ENCODE peak calls at places on chromosome 15, in six cellular contexts. W is T-helper 2 cell; I is colonic mucosa; D is activated T-helper 9 cell treated with anti-CD3 and anti-CD28 coated beads, Interleukin-2, amount 50 U/mL, for 16 hours; R is hypothalamus; J is GM03348. B is an unnamed sample.

GRCh38 chr15:35173444-35174118 is 88.5 kb upstream of the NANOGP8 start:
- DNase-seq in I (no peak), D (no peak), W (no peak), R (no peak), J (peak; percentile 31), B (no peak)

GRCh38 chr15:40115670-40116093 is 7.0 kb upstream of the BMF start:
- DNase-seq in D (no peak), I (no peak), R (no peak), J (no peak), W (no peak), B (no peak)

GRCh38 chr15:98599911-98600685 is 48.2 kb upstream of the IGF1R start:
- DNase-seq in J (peak; percentile 52), R (no peak), I (peak; percentile 59), W (no peak), D (no peak), B (no peak)

GRCh38 chr15:27956285-27956684 is 142.8 kb downstream of the OCA2 start:
- DNase-seq in R (no peak), I (no peak), J (no peak), W (no peak), D (no peak), B (no peak)

GRCh38 chr15:49752517-49752916 is 131.7 kb downstream of the DTWD1 start:
- DNase-seq in R (no peak), I (no peak), W (no peak), J (no peak), D (no peak), B (no peak)

GRCh38 chr15:85726446-85726845 is 68.3 kb downstream of the KLHL25 start:
- DNase-seq in W (no peak), D (no peak), I (no peak), R (no peak), J (peak; percentile 57), B (no peak)

GRCh38 chr15:95682129-95682528 is 648.4 kb upstream of the NR2F2 start:
- DNase-seq in J (no peak), W (no peak), R (no peak), I (no peak), D (no peak), B (no peak)

GRCh38 chr15:39312984-39313383 is 267.9 kb upstream of the THBS1 start:
- DNase-seq in I (peak; percentile 78), D (no peak), J (no peak), W (no peak), R (no peak), B (no peak)

GRCh38 chr15:94745371-94745770 is 514.0 kb downstream of the MCTP2 start:
- DNase-seq in I (no peak), D (no peak), J (no peak), W (no peak), R (no peak), B (no peak)

GRCh38 chr15:44633603-44634002 is 29.9 kb downstream of the SPG11 start:
- DNase-seq in I (no peak), R (no peak), W (no peak), D (no peak), J (peak; percentile 52), B (no peak)

GRCh38 chr15:75891895-75892294 is 11.8 kb upstream of the FBXO22 start:
- DNase-seq in W (no peak), I (no peak), R (no peak), D (no peak), J (peak; percentile 69), B (no peak)

GRCh38 chr15:37098468-37099320 is 1.7 kb downstream of the MEIS2 start:
- DNase-seq in W (no peak), D (no peak), J (peak; percentile 71), R (peak; percentile 12), I (no peak), B (no peak)

GRCh38 chr15:43941071-43941470 is 114.3 kb downstream of the WDR76 start:
- DNase-seq in J (no peak), D (no peak), I (no peak), W (no peak), R (no peak), B (no peak)

GRCh38 chr15:81317642-81318017 is 6.3 kb downstream of the STARD5 start:
- DNase-seq in W (no peak), R (no peak), I (no peak), J (no peak), D (no peak), B (no peak)

GRCh38 chr15:78617131-78617915 is 3.5 kb downstream of the CHRNA3 start:
- DNase-seq in J (no peak), D (no peak), I (no peak), W (no peak), R (no peak), B (no peak)

GRCh38 chr15:52653451-52653964 is 25.7 kb downstream of the ATOSA start:
- DNase-seq in D (no peak), J (peak; percentile 18), I (no peak), R (no peak), W (no peak), B (no peak)

GRCh38 chr15:48374472-48374871 is 43.2 kb downstream of the DUT start:
- DNase-seq in W (no peak), J (no peak), I (no peak), D (no peak), R (no peak), B (no peak)

GRCh38 chr15:69303337-69304175 is 4.8 kb downstream of the PAQR5 start:
- DNase-seq in R (no peak), D (no peak), J (no peak), W (no peak), I (no peak), B (no peak)

GRCh38 chr15:38603271-38603670 is 38.7 kb upstream of the RASGRP1 start:
- DNase-seq in R (no peak), W (no peak), D (no peak), I (no peak), J (no peak), B (no peak)

GRCh38 chr15:68725736-68726135 is 95.0 kb downstream of the ANP32A start:
- DNase-seq in R (no peak), W (no peak), D (no peak), J (peak; percentile 63), I (peak; percentile 28), B (no peak)

GRCh38 chr15:39244776-39245175 is 336.1 kb upstream of the THBS1 start:
- DNase-seq in W (no peak), D (no peak), R (no peak), I (no peak), J (no peak), B (no peak)

GRCh38 chr15:70956596-70956995 is 64.0 kb downstream of the LRRC49 start:
- DNase-seq in R (no peak), D (no peak), W (no peak), I (no peak), J (peak; percentile 39), B (no peak)

GRCh38 chr15:69234676-69235075 is 64.0 kb upstream of the PAQR5 start:
- DNase-seq in D (no peak), W (no peak), J (no peak), I (no peak), R (no peak), B (no peak)

GRCh38 chr15:70222632-70223031 is 124.9 kb upstream of the TLE3 start:
- DNase-seq in R (no peak), W (no peak), I (no peak), J (no peak), D (no peak), B (no peak)

GRCh38 chr15:69664572-69665326 is 212.1 kb downstream of the RPLP1 start:
- DNase-seq in J (no peak), W (no peak), I (no peak), R (no peak), D (no peak), B (peak; percentile 59)

GRCh38 chr15:47434641-47435040 is 282.7 kb upstream of the SEMA6D start:
- DNase-seq in R (no peak), I (no peak), D (no peak), W (no peak), J (no peak), B (no peak)

GRCh38 chr15:51348688-51349087 is 7.2 kb downstream of the GLDN start:
- DNase-seq in D (no peak), I (no peak), W (no peak), J (no peak), R (no peak), B (no peak)

GRCh38 chr15:58457466-58457965 is 25.7 kb downstream of the LIPC start:
- DNase-seq in D (no peak), R (no peak), J (peak; percentile 68), W (no peak), I (no peak), B (no peak)

GRCh38 chr15:85825118-85825517 is 30.4 kb upstream of the KLHL25 start:
- DNase-seq in R (no peak), D (no peak), W (no peak), J (no peak), I (peak; percentile 84), B (no peak)

GRCh38 chr15:71437919-71438318 is 322.6 kb downstream of the THSD4 start:
- DNase-seq in D (no peak), J (peak; percentile 43), W (no peak), R (no peak), I (no peak), B (no peak)

GRCh38 chr15:31245135-31245689 is 81.4 kb upstream of the KLF13 start:
- DNase-seq in R (no peak), I (no peak), D (no peak), J (no peak), W (no peak), B (no peak)

B was measured in NCI-H1436 treated with DMSO at 0.1 percent for 48 hours.